ENCODE peak calls at places on chromosomes 7 and 10, in six cellular contexts. M is substantia nigra; Q is caudate nucleus; S is NCI-H748 treated with DMSO at 0.1 percent for 48 hours; P is activated CD4-positive, alpha-beta T cell treated with anti-CD3 and anti-CD28 coated beads for 36 hours; K is stimulated activated CD8-positive, alpha-beta memory T cell treated with anti-CD3 and anti-CD28 coated beads, Interleukin-4, amount 100 ng/mL, for 24 hours. O is an unnamed sample.

GRCh38 chr10:16105082-16105481 is 244.8 kb upstream of the MINDY3 start:
- DNase-seq in M (no peak), K (no peak), S (no peak), P (no peak), Q (no peak), O (no peak)

GRCh38 chr7:100894860-100895700 is 608 bp downstream of the ACHE start:
- DNase-seq in Q (peak), P (peak), S (no peak), K (peak), M (no peak), O (peak)

GRCh38 chr7:50610521-50611277 is 45.5 kb upstream of the DDC start:
- DNase-seq in P (peak), S (no peak), M (no peak), Q (no peak), K (no peak), O (no peak)

GRCh38 chr10:59290448-59290847 is 71.9 kb downstream of the FAM13C start:
- DNase-seq in S (no peak), P (no peak), Q (no peak), K (no peak), M (no peak), O (no peak)

GRCh38 chr10:26455567-26456315 is 17.6 kb downstream of the APBB1IP start:
- DNase-seq in M (no peak), Q (no peak), S (no peak), K (no peak), P (no peak), O (no peak)

GRCh38 chr10:47019546-47019945 is 108.3 kb downstream of the PTPN20 start:
- DNase-seq in Q (no peak), P (no peak), M (no peak), K (no peak), S (no peak), O (peak)

GRCh38 chr10:3838723-3839437 is 53.9 kb upstream of the KLF6 start:
- DNase-seq in S (no peak), M (no peak), P (no peak), K (no peak), Q (no peak), O (no peak)

GRCh38 chr10:98620503-98620902 is 173.8 kb upstream of the HPS1 start:
- DNase-seq in P (no peak), Q (no peak), M (no peak), S (no peak), K (no peak), O (no peak)

O was measured in stimulated activated effector memory CD8-positive, alpha-beta T cell treated with anti-CD3 and anti-CD28 coated beads, Interleukin-12 subunit alpha, Interleukin-12 subunit beta, amount 100 ng/mL, for 72 hours.